ENCODE peak calls at places on chromosomes 2 and 18, in ten cellular contexts. One of them, this sample, is unnamed.

GRCh38 chr18:74115046-74115445 is 32.6 kb downstream of the FBXO15 start:
- DNase-seq in AG09309: peak
- DNase-seq in NB4: no peak
- DNase-seq in fibroblast of lung: no peak
- DNase-seq in SK-N-SH: no peak
- DNase-seq in heart right ventricle: no peak
- DNase-seq in Peyer's patch: no peak
- DNase-seq in Caco-2: no peak
- DNase-seq in esophagus squamous epithelium: no peak
- DNase-seq in epithelial cell of esophagus: peak
- DNase-seq in this sample: peak

GRCh38 chr2:218020966-218021535 is 18.3 kb upstream of the TNS1 start:
- DNase-seq in AG09309: no peak
- DNase-seq in NB4: peak
- DNase-seq in fibroblast of lung: no peak
- DNase-seq in SK-N-SH: peak
- DNase-seq in heart right ventricle: no peak
- DNase-seq in Peyer's patch: no peak
- DNase-seq in Caco-2: no peak
- DNase-seq in esophagus squamous epithelium: no peak
- DNase-seq in epithelial cell of esophagus: no peak
- DNase-seq in this sample: no peak

GRCh38 chr2:26013668-26014067 is 20.2 kb upstream of the RAB10 start:
- DNase-seq in AG09309: no peak
- DNase-seq in NB4: no peak
- DNase-seq in fibroblast of lung: no peak
- DNase-seq in SK-N-SH: no peak
- DNase-seq in heart right ventricle: no peak
- DNase-seq in Peyer's patch: no peak
- DNase-seq in Caco-2: no peak
- DNase-seq in esophagus squamous epithelium: no peak
- DNase-seq in epithelial cell of esophagus: peak
- DNase-seq in this sample: no peak

GRCh38 chr2:128602038-128602698 is 283.5 kb upstream of the HS6ST1 start:
- DNase-seq in AG09309: no peak
- DNase-seq in NB4: no peak
- DNase-seq in fibroblast of lung: no peak
- DNase-seq in SK-N-SH: no peak
- DNase-seq in heart right ventricle: no peak
- DNase-seq in Peyer's patch: no peak
- DNase-seq in Caco-2: no peak
- DNase-seq in esophagus squamous epithelium: no peak
- DNase-seq in epithelial cell of esophagus: no peak
- DNase-seq in this sample: no peak

GRCh38 chr2:20430461-20431302 is 16.2 kb upstream of the RHOB start:
- DNase-seq in AG09309: no peak
- DNase-seq in NB4: peak
- DNase-seq in fibroblast of lung: no peak
- DNase-seq in SK-N-SH: no peak
- DNase-seq in heart right ventricle: no peak
- DNase-seq in Peyer's patch: no peak
- DNase-seq in Caco-2: no peak
- DNase-seq in esophagus squamous epithelium: no peak
- DNase-seq in epithelial cell of esophagus: peak
- DNase-seq in this sample: no peak

GRCh38 chr18:26350961-26351360 is 124.7 kb downstream of the TAF4B start:
- DNase-seq in AG09309: no peak
- DNase-seq in NB4: no peak
- DNase-seq in fibroblast of lung: no peak
- DNase-seq in SK-N-SH: no peak
- DNase-seq in heart right ventricle: no peak
- DNase-seq in Peyer's patch: no peak
- DNase-seq in Caco-2: no peak
- DNase-seq in esophagus squamous epithelium: no peak
- DNase-seq in epithelial cell of esophagus: no peak
- DNase-seq in this sample: no peak

GRCh38 chr2:119522561-119523110 is 1.6 kb downstream of the SCTR start:
- DNase-seq in AG09309: no peak
- DNase-seq in NB4: no peak
- DNase-seq in fibroblast of lung: no peak
- DNase-seq in SK-N-SH: no peak
- DNase-seq in heart right ventricle: no peak
- DNase-seq in Peyer's patch: no peak
- DNase-seq in Caco-2: no peak
- DNase-seq in esophagus squamous epithelium: no peak
- DNase-seq in epithelial cell of esophagus: no peak
- DNase-seq in this sample: no peak

GRCh38 chr2:73983322-73984202 is 1.1 kb upstream of the TET3 start:
- DNase-seq in AG09309: no peak
- DNase-seq in NB4: peak
- DNase-seq in fibroblast of lung: no peak
- DNase-seq in SK-N-SH: peak
- DNase-seq in heart right ventricle: no peak
- DNase-seq in Peyer's patch: peak
- DNase-seq in Caco-2: peak
- DNase-seq in esophagus squamous epithelium: no peak
- DNase-seq in epithelial cell of esophagus: peak
- DNase-seq in this sample: no peak

GRCh38 chr2:27093430-27094352 is 7.1 kb downstream of the KHK start:
- DNase-seq in AG09309: no peak
- DNase-seq in NB4: no peak
- DNase-seq in fibroblast of lung: no peak
- DNase-seq in SK-N-SH: no peak
- DNase-seq in heart right ventricle: no peak
- DNase-seq in Peyer's patch: no peak
- DNase-seq in Caco-2: peak
- DNase-seq in esophagus squamous epithelium: no peak
- DNase-seq in epithelial cell of esophagus: no peak
- DNase-seq in this sample: no peak

GRCh38 chr2:179521944-179522343 is 257.3 kb upstream of the SESTD1 start:
- DNase-seq in AG09309: no peak
- DNase-seq in NB4: no peak
- DNase-seq in fibroblast of lung: no peak
- DNase-seq in SK-N-SH: no peak
- DNase-seq in heart right ventricle: no peak
- DNase-seq in Peyer's patch: no peak
- DNase-seq in Caco-2: no peak
- DNase-seq in esophagus squamous epithelium: no peak
- DNase-seq in epithelial cell of esophagus: no peak
- DNase-seq in this sample: no peak

GRCh38 chr2:110865188-110865587 is 132.8 kb downstream of the ACOXL start:
- DNase-seq in AG09309: no peak
- DNase-seq in NB4: no peak
- DNase-seq in fibroblast of lung: peak
- DNase-seq in SK-N-SH: no peak
- DNase-seq in heart right ventricle: no peak
- DNase-seq in Peyer's patch: no peak
- DNase-seq in Caco-2: no peak
- DNase-seq in esophagus squamous epithelium: no peak
- DNase-seq in epithelial cell of esophagus: no peak
- DNase-seq in this sample: no peak

GRCh38 chr2:10300997-10301945 is 1.4 kb upstream of the HPCAL1 start:
- DNase-seq in AG09309: no peak
- DNase-seq in NB4: no peak
- DNase-seq in fibroblast of lung: no peak
- DNase-seq in SK-N-SH: no peak
- DNase-seq in heart right ventricle: no peak
- DNase-seq in Peyer's patch: no peak
- DNase-seq in Caco-2: no peak
- DNase-seq in esophagus squamous epithelium: no peak
- DNase-seq in epithelial cell of esophagus: no peak
- DNase-seq in this sample: no peak

GRCh38 chr2:177983183-177983788 is 89.3 kb downstream of the PDE11A start:
- DNase-seq in AG09309: no peak
- DNase-seq in NB4: peak
- DNase-seq in fibroblast of lung: peak
- DNase-seq in SK-N-SH: peak
- DNase-seq in heart right ventricle: no peak
- DNase-seq in Peyer's patch: no peak
- DNase-seq in Caco-2: peak
- DNase-seq in esophagus squamous epithelium: no peak
- DNase-seq in epithelial cell of esophagus: peak
- DNase-seq in this sample: peak

GRCh38 chr18:34122724-34123334 is 101.9 kb downstream of the NOL4 start:
- DNase-seq in AG09309: peak
- DNase-seq in NB4: peak
- DNase-seq in fibroblast of lung: peak
- DNase-seq in SK-N-SH: peak
- DNase-seq in heart right ventricle: peak
- DNase-seq in Peyer's patch: no peak
- DNase-seq in Caco-2: peak
- DNase-seq in esophagus squamous epithelium: no peak
- DNase-seq in epithelial cell of esophagus: peak
- DNase-seq in this sample: peak

GRCh38 chr2:183000846-183001245 is 37.4 kb downstream of the NCKAP1 start:
- DNase-seq in AG09309: no peak
- DNase-seq in NB4: no peak
- DNase-seq in fibroblast of lung: no peak
- DNase-seq in SK-N-SH: no peak
- DNase-seq in heart right ventricle: no peak
- DNase-seq in Peyer's patch: no peak
- DNase-seq in Caco-2: peak
- DNase-seq in esophagus squamous epithelium: no peak
- DNase-seq in epithelial cell of esophagus: no peak
- DNase-seq in this sample: no peak

GRCh38 chr2:148255929-148256328 is 235.0 kb downstream of the MBD5 start:
- DNase-seq in AG09309: no peak
- DNase-seq in NB4: no peak
- DNase-seq in fibroblast of lung: peak
- DNase-seq in SK-N-SH: no peak
- DNase-seq in heart right ventricle: no peak
- DNase-seq in Peyer's patch: no peak
- DNase-seq in Caco-2: no peak
- DNase-seq in esophagus squamous epithelium: no peak
- DNase-seq in epithelial cell of esophagus: peak
- DNase-seq in this sample: no peak

GRCh38 chr2:52536929-52537460 is 1230.6 kb upstream of the CHAC2 start:
- DNase-seq in AG09309: no peak
- DNase-seq in NB4: no peak
- DNase-seq in fibroblast of lung: peak
- DNase-seq in SK-N-SH: no peak
- DNase-seq in heart right ventricle: no peak
- DNase-seq in Peyer's patch: no peak
- DNase-seq in Caco-2: no peak
- DNase-seq in esophagus squamous epithelium: no peak
- DNase-seq in epithelial cell of esophagus: peak
- DNase-seq in this sample: no peak

GRCh38 chr18:45974088-45974536 is 7.0 kb upstream of the EPG5 start:
- DNase-seq in AG09309: peak
- DNase-seq in NB4: peak
- DNase-seq in fibroblast of lung: peak
- DNase-seq in SK-N-SH: peak
- DNase-seq in heart right ventricle: peak
- DNase-seq in Peyer's patch: peak
- DNase-seq in Caco-2: peak
- DNase-seq in esophagus squamous epithelium: no peak
- DNase-seq in epithelial cell of esophagus: peak
- DNase-seq in this sample: peak

GRCh38 chr2:96604104-96604503 is 34.0 kb downstream of the KANSL3 start:
- DNase-seq in AG09309: no peak
- DNase-seq in NB4: no peak
- DNase-seq in fibroblast of lung: no peak
- DNase-seq in SK-N-SH: no peak
- DNase-seq in heart right ventricle: no peak
- DNase-seq in Peyer's patch: no peak
- DNase-seq in Caco-2: peak
- DNase-seq in esophagus squamous epithelium: no peak
- DNase-seq in epithelial cell of esophagus: no peak
- DNase-seq in this sample: no peak
- TF ChIP-seq CTCF in AG09309: peak
- TF ChIP-seq CTCF in NB4: no peak
- TF ChIP-seq CTCF in fibroblast of lung: no peak
- TF ChIP-seq CTCF in SK-N-SH: peak
- TF ChIP-seq CTCF in heart right ventricle: no peak
- TF ChIP-seq CTCF in Peyer's patch: no peak
- TF ChIP-seq CTCF in Caco-2: peak
- TF ChIP-seq CTCF in esophagus squamous epithelium: no peak
- TF ChIP-seq CTCF in epithelial cell of esophagus: no peak
- TF ChIP-seq CTCF in this sample: no peak

GRCh38 chr2:28716265-28716865 is 35.3 kb upstream of the PPP1CB start:
- DNase-seq in AG09309: peak
- DNase-seq in NB4: peak
- DNase-seq in fibroblast of lung: peak
- DNase-seq in SK-N-SH: peak
- DNase-seq in heart right ventricle: peak
- DNase-seq in Peyer's patch: no peak
- DNase-seq in Caco-2: peak
- DNase-seq in esophagus squamous epithelium: no peak
- DNase-seq in epithelial cell of esophagus: peak
- DNase-seq in this sample: peak
- H3K4me3 ChIP-seq in AG09309: no peak
- H3K4me3 ChIP-seq in NB4: peak
- H3K4me3 ChIP-seq in fibroblast of lung: peak
- H3K4me3 ChIP-seq in SK-N-SH: no peak
- H3K4me3 ChIP-seq in heart right ventricle: no peak
- H3K4me3 ChIP-seq in Peyer's patch: no peak
- H3K4me3 ChIP-seq in Caco-2: no peak
- H3K4me3 ChIP-seq in esophagus squamous epithelium: peak
- H3K4me3 ChIP-seq in epithelial cell of esophagus: no peak
- H3K4me3 ChIP-seq in this sample: no peak

GRCh38 chr2:39730685-39731302 is 48.3 kb downstream of the THUMPD2 start:
- DNase-seq in AG09309: no peak
- DNase-seq in NB4: peak
- DNase-seq in fibroblast of lung: peak
- DNase-seq in SK-N-SH: no peak
- DNase-seq in heart right ventricle: no peak
- DNase-seq in Peyer's patch: no peak
- DNase-seq in Caco-2: peak
- DNase-seq in esophagus squamous epithelium: no peak
- DNase-seq in epithelial cell of esophagus: peak
- DNase-seq in this sample: peak
- TF ChIP-seq CTCF in AG09309: peak
- TF ChIP-seq CTCF in NB4: peak
- TF ChIP-seq CTCF in fibroblast of lung: peak
- TF ChIP-seq CTCF in SK-N-SH: peak
- TF ChIP-seq CTCF in heart right ventricle: peak
- TF ChIP-seq CTCF in Peyer's patch: no peak
- TF ChIP-seq CTCF in Caco-2: peak
- TF ChIP-seq CTCF in esophagus squamous epithelium: peak
- TF ChIP-seq CTCF in epithelial cell of esophagus: peak
- TF ChIP-seq CTCF in this sample: peak

GRCh38 chr18:59904051-59904601 is 4.3 kb downstream of the PMAIP1 start:
- DNase-seq in AG09309: no peak
- DNase-seq in NB4: no peak
- DNase-seq in fibroblast of lung: peak
- DNase-seq in SK-N-SH: no peak
- DNase-seq in heart right ventricle: no peak
- DNase-seq in Peyer's patch: no peak
- DNase-seq in Caco-2: no peak
- DNase-seq in esophagus squamous epithelium: no peak
- DNase-seq in epithelial cell of esophagus: no peak
- DNase-seq in this sample: no peak
- H3K4me3 ChIP-seq in AG09309: no peak
- H3K4me3 ChIP-seq in NB4: peak
- H3K4me3 ChIP-seq in fibroblast of lung: peak
- H3K4me3 ChIP-seq in SK-N-SH: no peak
- H3K4me3 ChIP-seq in heart right ventricle: no peak
- H3K4me3 ChIP-seq in Peyer's patch: no peak
- H3K4me3 ChIP-seq in Caco-2: no peak
- H3K4me3 ChIP-seq in esophagus squamous epithelium: no peak
- H3K4me3 ChIP-seq in epithelial cell of esophagus: no peak
- H3K4me3 ChIP-seq in this sample: no peak

GRCh38 chr2:151217343-151217742 is 44.3 kb downstream of the RBM43 start:
- DNase-seq in AG09309: no peak
- DNase-seq in NB4: no peak
- DNase-seq in fibroblast of lung: no peak
- DNase-seq in SK-N-SH: no peak
- DNase-seq in heart right ventricle: no peak
- DNase-seq in Peyer's patch: no peak
- DNase-seq in Caco-2: no peak
- DNase-seq in esophagus squamous epithelium: no peak
- DNase-seq in epithelial cell of esophagus: no peak
- DNase-seq in this sample: no peak
- TF ChIP-seq CTCF in AG09309: no peak
- TF ChIP-seq CTCF in NB4: no peak
- TF ChIP-seq CTCF in fibroblast of lung: no peak
- TF ChIP-seq CTCF in SK-N-SH: no peak
- TF ChIP-seq CTCF in heart right ventricle: no peak
- TF ChIP-seq CTCF in Peyer's patch: no peak
- TF ChIP-seq CTCF in Caco-2: no peak
- TF ChIP-seq CTCF in esophagus squamous epithelium: no peak
- TF ChIP-seq CTCF in epithelial cell of esophagus: no peak
- TF ChIP-seq CTCF in this sample: no peak

This sample was measured in foreskin fibroblast.